ENCODE peak calls at places on chromosomes 1 and 21, in ten cellular contexts. One of them, this sample, is unnamed.

GRCh38 chr1:153513023-153513422 is 22.8 kb downstream of the S100A6 start:
- DNase-seq in activated gamma-delta T cell: no peak
- DNase-seq in A549: no peak
- DNase-seq in activated T-helper 1 cell treated with Interleukin-2 at 50 U/mL for 16 hours: no peak
- DNase-seq in HTR-8/SVneo: no peak
- DNase-seq in uterus: no peak
- DNase-seq in stimulated activated CD4-positive, alpha-beta T cell treated with anti-CD3 and anti-CD28 coated beads, TNF-alpha, amount 100 ng/mL, for 1 hour: no peak
- DNase-seq in progenitor cell of endocrine pancreas: no peak
- DNase-seq in neural progenitor cell: no peak
- DNase-seq in Caki2: no peak
- DNase-seq in this sample: no peak

GRCh38 chr1:239276051-239276450 is 110.3 kb upstream of the CHRM3 start:
- DNase-seq in activated gamma-delta T cell: no peak
- DNase-seq in A549: no peak
- DNase-seq in activated T-helper 1 cell treated with Interleukin-2 at 50 U/mL for 16 hours: no peak
- DNase-seq in HTR-8/SVneo: no peak
- DNase-seq in uterus: no peak
- DNase-seq in stimulated activated CD4-positive, alpha-beta T cell treated with anti-CD3 and anti-CD28 coated beads, TNF-alpha, amount 100 ng/mL, for 1 hour: no peak
- DNase-seq in progenitor cell of endocrine pancreas: no peak
- DNase-seq in neural progenitor cell: no peak
- DNase-seq in Caki2: no peak
- DNase-seq in this sample: no peak

GRCh38 chr1:109535481-109535880 is 4.2 kb upstream of the GPR61 start:
- DNase-seq in activated gamma-delta T cell: no peak
- DNase-seq in A549: no peak
- DNase-seq in activated T-helper 1 cell treated with Interleukin-2 at 50 U/mL for 16 hours: no peak
- DNase-seq in HTR-8/SVneo: no peak
- DNase-seq in uterus: no peak
- DNase-seq in stimulated activated CD4-positive, alpha-beta T cell treated with anti-CD3 and anti-CD28 coated beads, TNF-alpha, amount 100 ng/mL, for 1 hour: no peak
- DNase-seq in progenitor cell of endocrine pancreas: no peak
- DNase-seq in neural progenitor cell: no peak
- DNase-seq in Caki2: no peak
- DNase-seq in this sample: no peak

GRCh38 chr1:51313961-51314777 is 16.2 kb downstream of the TTC39A start:
- DNase-seq in activated gamma-delta T cell: no peak
- DNase-seq in A549: peak
- DNase-seq in activated T-helper 1 cell treated with Interleukin-2 at 50 U/mL for 16 hours: no peak
- DNase-seq in HTR-8/SVneo: peak
- DNase-seq in uterus: peak
- DNase-seq in stimulated activated CD4-positive, alpha-beta T cell treated with anti-CD3 and anti-CD28 coated beads, TNF-alpha, amount 100 ng/mL, for 1 hour: no peak
- DNase-seq in progenitor cell of endocrine pancreas: no peak
- DNase-seq in neural progenitor cell: no peak
- DNase-seq in Caki2: peak
- DNase-seq in this sample: no peak

GRCh38 chr1:112332751-112333150 is 63.3 kb upstream of the CTTNBP2NL start:
- DNase-seq in activated gamma-delta T cell: no peak
- DNase-seq in A549: no peak
- DNase-seq in activated T-helper 1 cell treated with Interleukin-2 at 50 U/mL for 16 hours: no peak
- DNase-seq in HTR-8/SVneo: no peak
- DNase-seq in uterus: no peak
- DNase-seq in stimulated activated CD4-positive, alpha-beta T cell treated with anti-CD3 and anti-CD28 coated beads, TNF-alpha, amount 100 ng/mL, for 1 hour: no peak
- DNase-seq in progenitor cell of endocrine pancreas: no peak
- DNase-seq in neural progenitor cell: no peak
- DNase-seq in Caki2: no peak
- DNase-seq in this sample: no peak

GRCh38 chr1:113929750-113930498 is 800 bp downstream of the HIPK1 start:
- DNase-seq in activated gamma-delta T cell: peak
- DNase-seq in A549: peak
- DNase-seq in activated T-helper 1 cell treated with Interleukin-2 at 50 U/mL for 16 hours: peak
- DNase-seq in HTR-8/SVneo: peak
- DNase-seq in uterus: peak
- DNase-seq in stimulated activated CD4-positive, alpha-beta T cell treated with anti-CD3 and anti-CD28 coated beads, TNF-alpha, amount 100 ng/mL, for 1 hour: peak
- DNase-seq in progenitor cell of endocrine pancreas: peak
- DNase-seq in neural progenitor cell: peak
- DNase-seq in Caki2: peak
- DNase-seq in this sample: no peak

GRCh38 chr1:22835920-22836319 is 125.3 kb downstream of the EPHB2 start:
- DNase-seq in activated gamma-delta T cell: no peak
- DNase-seq in A549: no peak
- DNase-seq in activated T-helper 1 cell treated with Interleukin-2 at 50 U/mL for 16 hours: no peak
- DNase-seq in HTR-8/SVneo: no peak
- DNase-seq in uterus: no peak
- DNase-seq in stimulated activated CD4-positive, alpha-beta T cell treated with anti-CD3 and anti-CD28 coated beads, TNF-alpha, amount 100 ng/mL, for 1 hour: no peak
- DNase-seq in progenitor cell of endocrine pancreas: no peak
- DNase-seq in neural progenitor cell: peak
- DNase-seq in Caki2: no peak
- DNase-seq in this sample: no peak

GRCh38 chr1:78667939-78668338 is 18.3 kb downstream of the IFI44 start:
- DNase-seq in activated gamma-delta T cell: no peak
- DNase-seq in A549: no peak
- DNase-seq in activated T-helper 1 cell treated with Interleukin-2 at 50 U/mL for 16 hours: no peak
- DNase-seq in HTR-8/SVneo: no peak
- DNase-seq in uterus: no peak
- DNase-seq in stimulated activated CD4-positive, alpha-beta T cell treated with anti-CD3 and anti-CD28 coated beads, TNF-alpha, amount 100 ng/mL, for 1 hour: no peak
- DNase-seq in progenitor cell of endocrine pancreas: no peak
- DNase-seq in neural progenitor cell: no peak
- DNase-seq in Caki2: no peak
- DNase-seq in this sample: no peak

GRCh38 chr1:100304921-100305320 is 38.9 kb downstream of the RTCA start:
- DNase-seq in activated gamma-delta T cell: no peak
- DNase-seq in A549: no peak
- DNase-seq in activated T-helper 1 cell treated with Interleukin-2 at 50 U/mL for 16 hours: no peak
- DNase-seq in HTR-8/SVneo: no peak
- DNase-seq in uterus: no peak
- DNase-seq in stimulated activated CD4-positive, alpha-beta T cell treated with anti-CD3 and anti-CD28 coated beads, TNF-alpha, amount 100 ng/mL, for 1 hour: no peak
- DNase-seq in progenitor cell of endocrine pancreas: no peak
- DNase-seq in neural progenitor cell: peak
- DNase-seq in Caki2: no peak
- DNase-seq in this sample: no peak

GRCh38 chr21:29221259-29221744 is 77.4 kb upstream of the BACH1 start:
- DNase-seq in activated gamma-delta T cell: no peak
- DNase-seq in A549: no peak
- DNase-seq in activated T-helper 1 cell treated with Interleukin-2 at 50 U/mL for 16 hours: no peak
- DNase-seq in HTR-8/SVneo: peak
- DNase-seq in uterus: no peak
- DNase-seq in stimulated activated CD4-positive, alpha-beta T cell treated with anti-CD3 and anti-CD28 coated beads, TNF-alpha, amount 100 ng/mL, for 1 hour: no peak
- DNase-seq in progenitor cell of endocrine pancreas: no peak
- DNase-seq in neural progenitor cell: no peak
- DNase-seq in Caki2: no peak
- DNase-seq in this sample: no peak

This sample was measured in tibial nerve.